ENCODE peak calls at places on chromosomes 12 and 14, in nine cellular contexts. W, M, V, Y, C, J, S, P and E are unnamed samples.

GRCh38 chr14:53634793-53635192 is 321.8 kb downstream of the BMP4 start:
- DNase-seq in J (no peak), C (no peak), P (no peak), V (no peak), Y (no peak), S (no peak), W (no peak), M (no peak), E (no peak)

GRCh38 chr12:68610435-68611093 is at the start of gene RAP1B:
- DNase-seq in V (peak; percentile 63), S (peak; percentile 94), W (peak; percentile 85), J (peak; percentile 94), M (peak; percentile 88), C (peak; percentile 86), Y (peak; percentile 66), P (peak; percentile 96), E (peak; percentile 93)

GRCh38 chr12:65895759-65896656 is 71.7 kb downstream of the HMGA2 start:
- DNase-seq in V (peak; percentile 41), S (no peak), P (no peak), Y (no peak), J (no peak), M (no peak), W (peak; percentile 69), C (no peak), E (no peak)

GRCh38 chr12:124518051-124518932 is 49.1 kb downstream of the NCOR2 start:
- DNase-seq in V (no peak), S (peak; percentile 99), W (peak; percentile 100), C (peak; percentile 99), P (peak; percentile 99), J (peak; percentile 99), Y (peak; percentile 95), M (peak; percentile 99), E (peak; percentile 98)

GRCh38 chr12:67594888-67595287 is 53.7 kb upstream of the DYRK2 start:
- DNase-seq in S (no peak), J (no peak), V (no peak), P (no peak), C (no peak), Y (no peak), M (no peak), W (peak; percentile 7), E (no peak)

GRCh38 chr12:52260351-52261210 is 13.9 kb upstream of the KRT86 start:
- DNase-seq in C (no peak), J (no peak), S (no peak), W (peak; percentile 78), P (peak; percentile 2), V (no peak), M (no peak), Y (no peak), E (no peak)

GRCh38 chr12:87511371-87511770 is 517.8 kb downstream of the C12orf50 start:
- DNase-seq in P (no peak), W (peak; percentile 48), C (no peak), J (no peak), Y (no peak), S (no peak), M (no peak), V (no peak), E (no peak)

GRCh38 chr12:71710276-71711125 is 24.6 kb downstream of the TMEM19 start:
- DNase-seq in M (no peak), V (no peak), W (peak; percentile 93), S (no peak), J (no peak), C (no peak), P (no peak), Y (peak; percentile 90), E (no peak)

GRCh38 chr12:12724421-12725085 is 7.4 kb downstream of the CDKN1B start:
- DNase-seq in C (no peak), M (no peak), S (no peak), J (no peak), V (no peak), W (peak; percentile 7), Y (no peak), P (no peak), E (no peak)

GRCh38 chr12:101256271-101256670 is 23.6 kb upstream of the UTP20 start:
- DNase-seq in Y (no peak), P (no peak), W (no peak), V (no peak), J (no peak), S (no peak), C (no peak), M (no peak), E (no peak)

GRCh38 chr14:63277784-63278183 is 41.0 kb downstream of the GPHB5 start:
- DNase-seq in J (no peak), V (no peak), P (no peak), M (no peak), C (no peak), Y (no peak), W (peak; percentile 12), S (no peak), E (no peak)

GRCh38 chr12:14399871-14400270 is 34.4 kb downstream of the ATF7IP start:
- DNase-seq in J (no peak), P (no peak), M (no peak), S (no peak), Y (no peak), W (peak; percentile 87), C (no peak), V (no peak), E (no peak)

GRCh38 chr14:98498019-98498885 is 773.7 kb downstream of the BCL11B start:
- DNase-seq in C (no peak), M (no peak), J (no peak), V (no peak), W (no peak), Y (no peak), S (no peak), P (no peak), E (no peak)
- H3K27me3 ChIP-seq in C (no peaks in the 10 kb centered on the region), M (peaks cover 10% of the 10 kb centered on the region), J (no peaks in the 10 kb centered on the region), V (no peaks in the 10 kb centered on the region), W (no peaks in the 10 kb centered on the region), Y (no peaks in the 10 kb centered on the region), S (no peaks in the 10 kb centered on the region), P (no peaks in the 10 kb centered on the region), E (no peaks in the 10 kb centered on the region)

DNA sequence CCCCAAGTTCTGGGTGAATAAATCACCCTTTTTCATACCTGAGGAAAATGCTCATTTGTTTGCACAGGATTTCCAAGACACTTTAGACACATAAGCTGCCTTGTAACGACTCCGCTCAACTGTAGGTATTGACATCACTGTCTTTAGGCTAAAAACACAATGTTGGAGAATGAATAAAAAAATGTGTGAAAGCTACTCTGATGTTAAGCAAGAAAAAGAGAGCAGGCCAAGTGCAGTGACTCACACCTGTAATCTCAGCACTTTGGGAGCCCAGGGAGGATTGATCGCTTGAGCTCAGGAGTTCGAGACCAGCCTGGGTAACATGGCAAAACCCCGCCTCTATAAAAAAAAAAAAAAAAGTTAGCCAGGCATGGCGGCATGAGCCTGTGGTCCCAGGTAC is 11.1 kb upstream of the CIPC start:
- DNase-seq in Y (no peak), M (no peak), S (no peak), C (no peak), P (no peak), W (no peak), V (no peak), J (no peak), E (no peak)
- H3K27ac ChIP-seq in Y (no peak overlapping the region), M (no peak overlapping the region), S (no peak overlapping the region), C (peak overlapping the region; percentile 84), P (no peak overlapping the region), W (no peak overlapping the region), V (no peak overlapping the region), J (no peak overlapping the region), E (no peak overlapping the region)

GRCh38 chr12:110349096-110349495 is 54.4 kb downstream of the ANAPC7 start:
- DNase-seq in V (no peak), Y (no peak), M (no peak), W (no peak), S (no peak), C (no peak), J (no peak), P (peak; percentile 60), E (no peak)

GRCh38 chr12:110353211-110353965 is 50.1 kb downstream of the ANAPC7 start:
- DNase-seq in M (no peak), C (no peak), J (no peak), V (no peak), W (no peak), P (peak; percentile 34), S (no peak), Y (no peak), E (no peak)

GRCh38 chr12:110352401-110352800 is 51.1 kb downstream of the ANAPC7 start:
- DNase-seq in P (no peak), Y (no peak), W (no peak), C (no peak), S (no peak), V (no peak), M (no peak), J (no peak), E (no peak)

GRCh38 chr12:110349521-110350151 is 53.9 kb downstream of the ANAPC7 start:
- DNase-seq in W (no peak), J (no peak), M (no peak), S (no peak), Y (no peak), V (no peak), C (no peak), P (peak; percentile 23), E (no peak)

GRCh38 chr12:110351119-110351518 is 52.4 kb downstream of the ANAPC7 start:
- DNase-seq in C (no peak), S (no peak), P (no peak), M (no peak), J (no peak), Y (no peak), V (no peak), W (no peak), E (no peak)
- H3K4me1 ChIP-seq in C (no peaks in the 10 kb centered on the region), S (peaks cover 13% of the 10 kb centered on the region), P (no peaks in the 10 kb centered on the region), M (peaks cover 15% of the 10 kb centered on the region), J (peaks cover 2% of the 10 kb centered on the region), Y (peaks cover under 1% of the 10 kb centered on the region), V (no peaks in the 10 kb centered on the region), W (no peaks in the 10 kb centered on the region), E (no peaks in the 10 kb centered on the region)

DNA sequence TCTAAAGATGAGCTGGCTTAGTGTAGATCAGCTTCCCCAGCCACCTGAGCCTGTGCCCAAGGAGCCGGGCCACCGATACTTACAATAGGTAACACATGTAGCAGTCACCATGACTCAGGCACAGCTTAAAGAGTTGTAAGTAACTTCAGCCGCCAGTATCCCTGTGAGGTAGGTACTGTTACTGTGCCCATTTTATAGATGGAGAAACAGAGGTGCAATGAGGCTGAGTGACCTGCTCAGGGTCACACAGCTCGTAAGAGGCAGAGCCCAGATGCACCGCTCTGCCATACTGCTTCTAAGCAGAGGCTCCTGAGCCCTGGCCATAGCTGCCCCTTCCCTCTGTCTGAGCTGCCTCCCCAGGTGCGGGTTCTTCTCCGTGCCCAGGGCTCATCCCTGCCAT is 58.5 kb downstream of the IQSEC3 start:
- DNase-seq in C (no peak), P (no peak), V (no peak), J (no peak), M (no peak), W (no peak), S (no peak), Y (no peak), E (no peak)
- H3K27me3 ChIP-seq in C (no peaks in the 10 kb centered on the region), P (no peaks in the 10 kb centered on the region), V (no peaks in the 10 kb centered on the region), J (peaks cover 36% of the 10 kb centered on the region), M (peaks cover 44% of the 10 kb centered on the region), W (peaks cover 5% of the 10 kb centered on the region), S (no peaks in the 10 kb centered on the region), Y (peaks cover 86% of the 10 kb centered on the region), E (no peaks in the 10 kb centered on the region)

DNA sequence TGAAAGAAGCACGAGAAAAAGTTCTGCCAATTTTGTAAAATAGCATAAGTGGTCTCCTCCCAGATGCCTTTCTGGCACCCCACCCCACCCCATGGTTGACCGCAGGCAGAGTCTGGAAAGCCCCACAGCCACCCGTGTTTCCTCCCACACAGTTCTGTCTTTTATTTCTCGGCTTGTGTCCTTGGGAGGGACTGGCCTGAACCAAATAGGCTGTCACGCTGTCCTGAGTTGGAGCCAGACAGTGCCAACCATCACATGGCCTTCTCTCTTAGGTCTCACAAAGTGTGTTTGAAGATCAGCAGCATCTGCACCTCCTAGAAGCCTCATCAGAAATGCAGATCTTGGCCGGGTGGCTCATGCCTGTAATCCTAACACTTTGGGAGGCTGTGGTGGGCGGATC is 10.2 kb upstream of the LTA4H start:
- DNase-seq in M (no peak), J (no peak), S (no peak), P (no peak), V (no peak), C (no peak), Y (no peak), W (no peak), E (no peak)
- H3K27ac ChIP-seq in M (no peak overlapping the region), J (no peak overlapping the region), S (peak overlapping the region; percentile 95), P (no peak overlapping the region), V (no peak overlapping the region), C (no peak overlapping the region), Y (peak overlapping the region; percentile 99), W (no peak overlapping the region), E (no peak overlapping the region)